ENCODE peak calls at places on chromosomes 6 and 20, in five cellular contexts. One of them, this sample, is unnamed.

GRCh38 chr20:3720626-3721025 is 8.2 kb upstream of the SIGLEC1 start:
- DNase-seq in HCT116: no peak
- DNase-seq in H1: no peak
- DNase-seq in endothelial cell of umbilical vein: no peak
- DNase-seq in HepG2: no peak
- DNase-seq in this sample: no peak

GRCh38 chr6:35017461-35018183 is 123.5 kb downstream of the TCP11 start:
- DNase-seq in HCT116: no peak
- DNase-seq in H1: no peak
- DNase-seq in endothelial cell of umbilical vein: peak; percentile 69
- DNase-seq in HepG2: no peak
- DNase-seq in this sample: peak; percentile 24

GRCh38 chr20:10051185-10051584 is 16.4 kb downstream of the ANKEF1 start:
- DNase-seq in HCT116: no peak
- DNase-seq in H1: no peak
- DNase-seq in endothelial cell of umbilical vein: no peak
- DNase-seq in HepG2: no peak
- DNase-seq in this sample: no peak

GRCh38 chr6:151161363-151161762 is 78.4 kb upstream of the AKAP12 start:
- DNase-seq in HCT116: no peak
- DNase-seq in H1: no peak
- DNase-seq in endothelial cell of umbilical vein: no peak
- DNase-seq in HepG2: no peak
- DNase-seq in this sample: no peak

GRCh38 chr6:146433881-146434741 is 109.5 kb upstream of the RAB32 start:
- DNase-seq in HCT116: no peak
- DNase-seq in H1: no peak
- DNase-seq in endothelial cell of umbilical vein: no peak
- DNase-seq in HepG2: no peak
- DNase-seq in this sample: no peak

GRCh38 chr6:160051390-160051789 is 70.2 kb upstream of the SLC22A1 start:
- DNase-seq in HCT116: no peak
- DNase-seq in H1: no peak
- DNase-seq in endothelial cell of umbilical vein: no peak
- DNase-seq in HepG2: no peak
- DNase-seq in this sample: no peak

GRCh38 chr6:8029243-8029870 is 34.8 kb downstream of the BLOC1S5 start:
- DNase-seq in HCT116: no peak
- DNase-seq in H1: no peak
- DNase-seq in endothelial cell of umbilical vein: peak; percentile 21
- DNase-seq in HepG2: no peak
- DNase-seq in this sample: no peak

GRCh38 chr6:13445744-13446115 is 41.7 kb downstream of the GFOD1 start:
- DNase-seq in HCT116: no peak
- DNase-seq in H1: no peak
- DNase-seq in endothelial cell of umbilical vein: no peak
- DNase-seq in HepG2: no peak
- DNase-seq in this sample: no peak

GRCh38 chr20:50595433-50595895 is 85.3 kb downstream of the PTPN1 start:
- DNase-seq in HCT116: no peak
- DNase-seq in H1: no peak
- DNase-seq in endothelial cell of umbilical vein: no peak
- DNase-seq in HepG2: no peak
- DNase-seq in this sample: no peak

GRCh38 chr6:147909645-147910044 is 401.2 kb downstream of the SAMD5 start:
- DNase-seq in HCT116: no peak
- DNase-seq in H1: no peak
- DNase-seq in endothelial cell of umbilical vein: no peak
- DNase-seq in HepG2: no peak
- DNase-seq in this sample: no peak

GRCh38 chr6:134146268-134147032 is 94.0 kb upstream of the SLC2A12 start:
- DNase-seq in HCT116: no peak
- DNase-seq in H1: no peak
- DNase-seq in endothelial cell of umbilical vein: no peak
- DNase-seq in HepG2: no peak
- DNase-seq in this sample: no peak

GRCh38 chr6:138416201-138416600 is 12.2 kb downstream of the HEBP2 start:
- DNase-seq in HCT116: no peak
- DNase-seq in H1: no peak
- DNase-seq in endothelial cell of umbilical vein: no peak
- DNase-seq in HepG2: no peak
- DNase-seq in this sample: no peak

GRCh38 chr20:25584905-25585704 is at the start of gene NINL:
- DNase-seq in HCT116: no peak
- DNase-seq in H1: peak; percentile 47
- DNase-seq in endothelial cell of umbilical vein: peak; percentile 67
- DNase-seq in HepG2: peak; percentile 82
- DNase-seq in this sample: peak; percentile 47

GRCh38 chr20:37443596-37443995 is 77.5 kb upstream of the NNAT start:
- DNase-seq in HCT116: no peak
- DNase-seq in H1: no peak
- DNase-seq in endothelial cell of umbilical vein: no peak
- DNase-seq in HepG2: no peak
- DNase-seq in this sample: no peak

GRCh38 chr20:43824699-43825402 is 89.8 kb upstream of the TOX2 start:
- DNase-seq in HCT116: no peak
- DNase-seq in H1: no peak
- DNase-seq in endothelial cell of umbilical vein: no peak
- DNase-seq in HepG2: peak; percentile 28
- DNase-seq in this sample: no peak

GRCh38 chr6:5522147-5522546 is 260.8 kb downstream of the FARS2 start:
- DNase-seq in HCT116: no peak
- DNase-seq in H1: no peak
- DNase-seq in endothelial cell of umbilical vein: no peak
- DNase-seq in HepG2: no peak
- DNase-seq in this sample: no peak

GRCh38 chr6:28977351-28978136 is 27.6 kb downstream of the ZNF311 start:
- DNase-seq in HCT116: no peak
- DNase-seq in H1: no peak
- DNase-seq in endothelial cell of umbilical vein: peak; percentile 37
- DNase-seq in HepG2: no peak
- DNase-seq in this sample: no peak

GRCh38 chr6:2697291-2697690 is 53.4 kb downstream of the MYLK4 start:
- DNase-seq in HCT116: no peak
- DNase-seq in H1: no peak
- DNase-seq in endothelial cell of umbilical vein: no peak
- DNase-seq in HepG2: no peak
- DNase-seq in this sample: no peak

GRCh38 chr20:35866446-35867202 is 87.7 kb downstream of the SCAND1 start:
- DNase-seq in HCT116: no peak
- DNase-seq in H1: no peak
- DNase-seq in endothelial cell of umbilical vein: no peak
- DNase-seq in HepG2: no peak
- DNase-seq in this sample: no peak

DNA sequence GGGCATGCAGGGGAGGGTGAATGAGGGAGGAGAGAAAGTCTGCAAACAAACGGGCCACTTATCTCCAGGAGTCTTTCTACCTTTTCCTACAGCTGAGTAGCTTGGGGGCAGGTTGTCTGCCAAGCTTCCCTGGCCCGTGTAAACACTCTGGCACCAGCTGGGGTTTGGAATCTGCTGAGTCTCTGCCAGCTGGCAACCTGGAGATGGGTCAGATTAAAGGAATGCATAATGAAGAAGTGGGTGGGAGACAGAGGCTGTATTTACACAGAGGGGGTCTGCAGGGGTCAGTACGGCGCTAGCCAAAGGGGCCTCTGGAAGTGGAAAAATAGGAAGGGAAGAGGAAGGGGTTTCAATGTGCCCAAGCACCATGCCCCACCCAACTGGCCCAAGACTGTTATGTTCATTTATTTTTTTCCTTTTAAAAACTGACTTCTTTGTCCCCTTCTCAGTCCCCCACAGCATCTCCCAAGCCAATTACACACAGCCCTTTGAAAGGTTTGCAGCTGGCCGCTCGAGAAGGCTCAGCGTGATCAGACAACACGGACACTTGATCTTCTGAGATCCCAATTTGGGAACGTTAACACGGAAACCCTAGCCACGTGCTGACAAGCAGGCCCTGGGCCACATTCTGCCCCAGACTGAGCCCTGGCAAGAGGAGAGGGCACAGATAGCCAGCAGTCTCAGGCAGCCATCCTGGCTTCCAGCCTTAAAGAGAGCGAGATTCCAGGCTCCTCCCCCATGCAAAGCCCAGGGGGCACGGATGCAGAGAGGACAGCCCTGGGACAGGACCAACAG is 25.2 kb downstream of the TRAM2 start:
- DNase-seq in HCT116: no peak
- DNase-seq in H1: no peak
- DNase-seq in endothelial cell of umbilical vein: peak; percentile 94
- DNase-seq in HepG2: peak; percentile 77
- DNase-seq in this sample: peak; percentile 58
- TF ChIP-seq POLR2AphosphoS5 in HCT116: no peak
- TF ChIP-seq POLR2AphosphoS5 in H1: no peak
- TF ChIP-seq POLR2AphosphoS5 in endothelial cell of umbilical vein: peak; percentile 78
- TF ChIP-seq POLR2AphosphoS5 in HepG2: no peak
- TF ChIP-seq POLR2AphosphoS5 in this sample: no peak

DNA sequence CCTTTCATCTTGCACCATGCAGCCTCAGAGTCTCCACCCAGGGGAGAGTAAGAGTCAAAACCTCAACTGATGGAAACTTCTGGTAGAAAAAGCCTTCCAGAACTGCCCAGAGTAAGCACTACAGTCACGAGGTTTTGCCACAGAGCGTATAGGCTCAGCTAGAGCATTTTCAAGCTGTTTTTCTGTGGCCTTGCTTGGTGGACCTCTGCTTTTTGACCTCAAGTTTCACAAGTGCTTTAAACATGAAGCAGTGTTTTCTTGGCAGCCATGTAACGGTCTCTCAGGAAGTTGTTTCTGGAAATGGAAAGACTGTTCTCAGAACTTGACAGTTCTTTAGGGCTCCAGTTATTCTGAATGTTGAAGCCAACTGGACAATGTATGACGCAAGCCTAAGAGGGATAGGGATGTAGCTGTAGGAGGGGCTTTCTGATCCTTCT is 146.5 kb downstream of the ZDHHC14 start:
- DNase-seq in HCT116: no peak
- DNase-seq in H1: no peak
- DNase-seq in endothelial cell of umbilical vein: peak; percentile 88
- DNase-seq in HepG2: no peak
- DNase-seq in this sample: no peak
- TF ChIP-seq CTCF in HCT116: no peak
- TF ChIP-seq CTCF in H1: no peak
- TF ChIP-seq CTCF in endothelial cell of umbilical vein: no peak
- TF ChIP-seq CTCF in HepG2: no peak
- TF ChIP-seq CTCF in this sample: no peak

DNA sequence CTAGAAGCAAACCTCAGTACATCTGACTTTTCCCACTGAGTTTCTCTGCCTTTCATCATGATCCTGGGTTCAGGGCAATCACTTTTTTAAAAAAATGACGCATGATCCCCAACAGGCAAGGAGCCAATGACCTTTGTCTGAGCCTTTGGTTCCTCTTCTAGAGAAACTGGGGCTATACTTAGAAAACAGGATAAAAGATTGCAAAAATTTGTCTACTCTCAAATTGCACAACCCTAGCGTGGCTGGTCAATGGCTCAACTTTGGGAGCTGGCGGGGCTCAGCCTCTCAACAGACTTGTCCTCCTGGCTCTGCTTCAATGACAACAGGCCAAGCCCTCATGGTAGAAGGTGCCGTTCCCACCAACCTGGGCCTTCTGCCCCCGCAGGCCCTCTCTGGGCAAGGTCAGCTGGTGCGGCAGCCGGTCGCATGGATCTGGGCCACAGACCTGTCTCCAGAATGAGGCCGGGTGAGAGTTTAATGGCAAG is 48.7 kb downstream of the PDYN start:
- DNase-seq in HCT116: no peak
- DNase-seq in H1: no peak
- DNase-seq in endothelial cell of umbilical vein: no peak
- DNase-seq in HepG2: no peak
- DNase-seq in this sample: peak; percentile 36
- TF ChIP-seq POLR2AphosphoS5 in HCT116: no peak
- TF ChIP-seq POLR2AphosphoS5 in H1: no peak
- TF ChIP-seq POLR2AphosphoS5 in endothelial cell of umbilical vein: no peak
- TF ChIP-seq POLR2AphosphoS5 in HepG2: no peak
- TF ChIP-seq POLR2AphosphoS5 in this sample: no peak

GRCh38 chr6:75853796-75854195 is 104.8 kb downstream of the MYO6 start:
- DNase-seq in HCT116: no peak
- DNase-seq in H1: no peak
- DNase-seq in endothelial cell of umbilical vein: no peak
- DNase-seq in HepG2: no peak
- DNase-seq in this sample: no peak

GRCh38 chr6:75850026-75850385 is 101.0 kb downstream of the MYO6 start:
- DNase-seq in HCT116: no peak
- DNase-seq in H1: no peak
- DNase-seq in endothelial cell of umbilical vein: peak; percentile 52
- DNase-seq in HepG2: no peak
- DNase-seq in this sample: no peak

GRCh38 chr6:75856902-75857301 is 107.9 kb downstream of the MYO6 start:
- DNase-seq in HCT116: no peak
- DNase-seq in H1: no peak
- DNase-seq in endothelial cell of umbilical vein: no peak
- DNase-seq in HepG2: no peak
- DNase-seq in this sample: no peak

GRCh38 chr6:75852721-75853120 is 103.7 kb downstream of the MYO6 start:
- DNase-seq in HCT116: no peak
- DNase-seq in H1: no peak
- DNase-seq in endothelial cell of umbilical vein: peak; percentile 69
- DNase-seq in HepG2: no peak
- DNase-seq in this sample: no peak

DNA sequence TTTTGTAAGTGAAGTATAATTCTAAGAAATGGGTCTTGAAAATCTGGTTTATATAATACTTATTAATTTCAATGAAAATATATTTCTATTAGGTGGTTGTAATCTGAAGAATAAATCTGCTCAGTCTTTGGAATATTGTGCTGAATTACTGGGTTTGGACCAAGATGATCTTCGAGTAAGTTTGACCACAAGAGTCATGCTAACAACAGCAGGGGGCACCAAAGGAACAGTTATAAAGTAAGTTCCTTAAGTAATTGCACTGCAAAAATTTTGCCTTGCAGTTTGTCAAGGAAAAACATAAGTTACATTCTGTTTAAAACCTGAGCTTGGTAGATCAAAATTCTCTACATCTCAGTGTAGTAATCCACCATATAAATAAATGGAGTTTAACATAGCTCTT is 106.0 kb downstream of the MYO6 start:
- DNase-seq in HCT116: peak; percentile 48
- DNase-seq in H1: no peak
- DNase-seq in endothelial cell of umbilical vein: peak; percentile 67
- DNase-seq in HepG2: peak; percentile 59
- DNase-seq in this sample: peak; percentile 46
- TF ChIP-seq CTCF in HCT116: no peak
- TF ChIP-seq CTCF in H1: no peak
- TF ChIP-seq CTCF in endothelial cell of umbilical vein: peak; percentile 30
- TF ChIP-seq CTCF in HepG2: peak; percentile 48
- TF ChIP-seq CTCF in this sample: peak; percentile 32

GRCh38 chr20:32648761-32649615 is 24.8 kb downstream of the C20orf203 start:
- DNase-seq in HCT116: peak; percentile 13
- DNase-seq in H1: no peak
- DNase-seq in endothelial cell of umbilical vein: no peak
- DNase-seq in HepG2: no peak
- DNase-seq in this sample: no peak
- TF ChIP-seq POLR2AphosphoS5 in HCT116: no peak
- TF ChIP-seq POLR2AphosphoS5 in H1: no peak
- TF ChIP-seq POLR2AphosphoS5 in endothelial cell of umbilical vein: no peak
- TF ChIP-seq POLR2AphosphoS5 in HepG2: no peak
- TF ChIP-seq POLR2AphosphoS5 in this sample: no peak